ENCODE peak calls at places on chromosome 11, in eight cellular contexts. V is neural progenitor cell, I is transverse colon, T is left ventricle myocardium inferior, X is fibroblast of lung, Z is Karpas-422, N is keratinocyte, B is breast epithelium. O is an unnamed sample. For H3K36me3, the result is how much of the 10 kb centered on the place peaks cover.

GRCh38 chr11:13958596-13958995 is 3.9 kb upstream of the SPON1 start:
- DNase-seq in B (no peak), N (no peak), T (no peak), Z (no peak), X (no peak), V (no peak), I (no peak), O (no peak)

GRCh38 chr11:69841859-69842698 is 22.9 kb upstream of the FGF3 start:
- DNase-seq in N (no peak), X (no peak), T (no peak), I (no peak), B (no peak), V (peak), Z (peak), O (no peak)

GRCh38 chr11:88431675-88432341 is 94.3 kb upstream of the CTSC start:
- DNase-seq in Z (no peak), B (no peak), V (no peak), N (no peak), T (no peak), X (no peak), I (no peak), O (no peak)

GRCh38 chr11:68002575-68002942 is 1.3 kb downstream of the UNC93B1 start:
- DNase-seq in N (no peak), V (no peak), Z (peak), T (no peak), B (no peak), X (no peak), I (no peak), O (peak)

GRCh38 chr11:45665206-45665932 is at the start of gene CHST1:
- DNase-seq in N (no peak), Z (no peak), X (no peak), I (peak), T (peak), V (peak), B (no peak), O (peak)

GRCh38 chr11:30255637-30256036 is 24.8 kb downstream of the FSHB start:
- DNase-seq in T (no peak), B (no peak), Z (no peak), V (no peak), N (no peak), X (no peak), I (no peak), O (no peak)

GRCh38 chr11:47983464-47984397 is 3.4 kb downstream of the PTPRJ start:
- DNase-seq in V (no peak), B (no peak), I (no peak), T (no peak), N (no peak), Z (no peak), X (peak), O (no peak)

GRCh38 chr11:10913996-10914514 is 56.2 kb upstream of the ZBED5 start:
- DNase-seq in V (no peak), N (no peak), Z (no peak), I (no peak), B (no peak), T (no peak), X (peak), O (no peak)

GRCh38 chr11:130449996-130450419 is 1.6 kb downstream of the ADAMTS15 start:
- DNase-seq in V (peak), I (peak), B (peak), X (peak), T (peak), Z (no peak), N (no peak), O (no peak)

GRCh38 chr11:76371170-76371569 is 9.8 kb downstream of the THAP12 start:
- DNase-seq in T (no peak), X (peak), N (no peak), Z (no peak), V (no peak), I (no peak), B (no peak), O (no peak)

GRCh38 chr11:111097191-111097590 is 148.3 kb upstream of the POU2AF2 start:
- DNase-seq in I (peak), X (peak), T (peak), N (no peak), B (no peak), Z (no peak), V (peak), O (peak)

GRCh38 chr11:117535870-117536411 is 208.3 kb downstream of the CEP164 start:
- DNase-seq in B (no peak), Z (no peak), N (no peak), T (no peak), I (no peak), V (no peak), X (no peak), O (no peak)

GRCh38 chr11:123405123-123405592 is 24.9 kb upstream of the GRAMD1B start:
- DNase-seq in B (no peak), I (no peak), Z (peak), N (no peak), V (no peak), X (peak), T (peak), O (no peak)

GRCh38 chr11:130159657-130160459 is at the start of gene ST14:
- DNase-seq in B (peak), X (no peak), N (no peak), V (peak), Z (no peak), T (no peak), I (peak), O (peak)

GRCh38 chr11:980438-981365 is 55.0 kb downstream of the AP2A2 start:
- DNase-seq in N (no peak), I (no peak), Z (no peak), X (peak), B (no peak), T (no peak), V (no peak), O (no peak)

GRCh38 chr11:978781-979180 is 53.1 kb downstream of the AP2A2 start:
- DNase-seq in B (no peak), N (no peak), Z (no peak), X (no peak), I (no peak), T (no peak), V (no peak), O (no peak)

GRCh38 chr11:984576-984975 is 51.9 kb downstream of the MUC6 start:
- DNase-seq in T (no peak), X (no peak), N (no peak), Z (no peak), I (no peak), B (no peak), V (no peak), O (no peak)

GRCh38 chr11:978073-978720 is 52.5 kb downstream of the AP2A2 start:
- DNase-seq in I (no peak), T (no peak), N (no peak), Z (no peak), V (no peak), X (no peak), B (no peak), O (no peak)

GRCh38 chr11:981764-982163 is 54.8 kb downstream of the MUC6 start:
- DNase-seq in T (no peak), I (no peak), V (no peak), B (no peak), Z (no peak), N (no peak), X (no peak), O (no peak)
- H3K36me3 ChIP-seq in T (half or more), I (under half), V (under half), B (under half), Z (under half), N (under half), X (under half), O (under half)

GRCh38 chr11:124918950-124919349 is at the start of gene HEPN1:
- DNase-seq in B (no peak), Z (no peak), T (no peak), I (no peak), V (no peak), N (no peak), X (no peak), O (no peak)

GRCh38 chr11:124922831-124923230 is 3.8 kb downstream of the HEPN1 start:
- DNase-seq in X (no peak), B (no peak), V (no peak), I (no peak), T (no peak), N (no peak), Z (no peak), O (no peak)

GRCh38 chr11:124920870-124921609 is 2.0 kb downstream of the HEPN1 start:
- DNase-seq in I (peak), B (no peak), Z (no peak), N (no peak), X (peak), V (peak), T (peak), O (peak)

GRCh38 chr11:124917115-124917637 is 1.9 kb upstream of the HEPN1 start:
- DNase-seq in N (no peak), T (no peak), V (no peak), Z (no peak), I (no peak), X (peak), B (no peak), O (no peak)

DNA sequence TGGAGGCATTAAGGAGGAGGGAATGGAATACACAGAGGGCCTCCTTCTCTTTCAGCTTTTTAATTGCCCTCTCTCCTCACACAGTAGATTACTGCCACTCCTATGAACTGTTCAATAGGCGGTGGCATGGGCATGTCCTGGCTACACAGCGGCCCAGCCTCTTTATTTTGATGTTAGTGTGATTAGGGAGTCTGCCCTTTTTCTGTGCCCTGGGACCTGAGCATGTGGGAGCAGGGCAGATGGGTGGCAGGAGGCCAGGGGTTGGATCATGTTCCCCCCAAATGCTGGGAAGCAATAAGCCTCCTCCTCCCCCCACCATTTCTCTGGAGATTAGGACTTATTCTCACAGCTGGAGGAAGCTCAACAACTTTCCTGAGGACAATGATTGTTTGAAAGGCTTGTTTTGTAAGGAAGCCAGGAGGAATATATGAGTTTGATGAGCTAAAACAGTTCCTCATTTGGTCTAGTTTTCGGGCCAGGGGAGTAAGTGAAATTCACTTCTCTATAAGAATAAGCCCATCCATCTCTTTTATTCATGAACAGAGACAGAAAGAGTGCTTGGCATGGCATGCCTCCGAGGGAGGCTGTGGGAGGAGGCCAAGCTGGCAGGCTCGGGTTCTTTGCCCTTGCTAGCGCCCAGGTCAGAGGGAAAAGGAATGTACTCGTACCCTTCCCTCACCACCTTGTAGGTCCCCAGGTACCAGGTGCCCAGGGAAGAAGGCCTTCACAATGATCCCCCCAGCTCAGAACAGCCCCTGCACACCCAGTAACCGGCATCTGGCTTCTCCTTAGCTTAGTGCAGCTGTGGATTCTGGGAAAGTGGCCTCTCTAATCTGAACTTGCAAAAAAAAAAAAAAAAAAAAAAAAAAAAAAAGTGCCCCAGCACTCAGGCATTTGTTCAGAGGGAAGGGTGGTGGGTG is 1.0 kb downstream of the HEPN1 start:
- DNase-seq in B (no peak), T (no peak), Z (no peak), V (no peak), N (no peak), X (no peak), I (no peak), O (no peak)
- H3K4me3 ChIP-seq in B (peak), T (peak), Z (no peak), V (no peak), N (no peak), X (no peak), I (no peak), O (no peak)

GRCh38 chr11:85961130-85961529 is 105.9 kb downstream of the CCDC83 start:
- DNase-seq in Z (no peak), V (no peak), I (no peak), B (no peak), T (no peak), X (no peak), N (no peak), O (no peak)
- H3K36me3 ChIP-seq in Z (half or more), V (under half), I (under half), B (under half), T (half or more), X (under half), N (under half), O (under half)

GRCh38 chr11:128716231-128716630 is 22.4 kb downstream of the FLI1 start:
- DNase-seq in T (no peak), N (no peak), V (no peak), I (no peak), X (peak), B (no peak), Z (no peak), O (no peak)

GRCh38 chr11:128717581-128717980 is 23.7 kb downstream of the FLI1 start:
- DNase-seq in B (no peak), I (no peak), T (no peak), N (no peak), Z (no peak), X (no peak), V (no peak), O (no peak)

GRCh38 chr11:128718064-128718463 is 24.2 kb downstream of the FLI1 start:
- DNase-seq in X (no peak), V (no peak), Z (no peak), B (no peak), I (no peak), T (no peak), N (no peak), O (no peak)

GRCh38 chr11:128715691-128716153 is 21.9 kb downstream of the FLI1 start:
- DNase-seq in Z (no peak), X (peak), T (no peak), V (peak), I (no peak), B (no peak), N (no peak), O (no peak)

DNA sequence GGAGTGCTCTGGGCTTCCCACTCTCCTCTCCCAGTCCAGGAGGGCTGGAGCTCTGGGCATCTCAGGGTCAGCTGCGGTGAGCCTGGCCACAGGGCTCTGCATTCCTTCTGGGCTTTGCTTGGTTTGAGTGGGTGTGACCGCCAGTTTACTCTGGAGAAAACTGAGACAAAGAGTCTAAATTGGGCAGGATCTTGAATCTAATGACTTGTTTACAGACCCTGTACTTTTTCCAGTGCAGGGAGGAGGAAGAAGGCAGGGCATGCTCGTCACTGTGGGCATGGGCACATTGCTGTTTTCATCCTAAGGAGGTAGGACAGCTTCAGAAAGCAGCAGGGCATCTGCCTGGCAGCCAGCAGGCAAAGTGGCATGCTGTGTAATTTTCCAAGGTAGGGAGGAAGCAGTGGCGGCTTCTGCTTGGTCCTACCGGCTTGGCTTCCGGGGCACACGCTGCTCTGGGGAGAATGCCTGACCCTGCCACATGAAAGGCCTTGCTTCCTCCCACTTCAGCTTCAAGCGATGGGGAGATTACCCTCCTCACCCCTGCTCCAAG is 22.9 kb downstream of the FLI1 start:
- DNase-seq in X (peak), I (peak), V (peak), Z (no peak), B (no peak), N (no peak), T (no peak), O (no peak)
- H3K4me3 ChIP-seq in X (no peak), I (no peak), V (no peak), Z (no peak), B (no peak), N (no peak), T (peak), O (no peak)

GRCh38 chr11:62580959-62581715 is 7.4 kb upstream of the EEF1G start:
- DNase-seq in N (no peak), B (no peak), V (no peak), X (no peak), T (no peak), I (no peak), Z (no peak), O (no peak)
- H3K36me3 ChIP-seq in N (under half), B (under half), V (under half), X (under half), T (half or more), I (under half), Z (under half), O (under half)

GRCh38 chr11:120931057-120931779 is 92.7 kb upstream of the TBCEL start:
- DNase-seq in V (no peak), T (no peak), B (no peak), I (no peak), N (no peak), Z (peak), X (no peak), O (no peak)
- H3K4me3 ChIP-seq in V (no peak), T (no peak), B (no peak), I (no peak), N (no peak), Z (no peak), X (no peak), O (no peak)